ENCODE peak calls at places on chromosome 18, in eight cellular contexts. One of them, this sample, is unnamed.

GRCh38 chr18:45255142-45255890 is 360.0 kb upstream of the SLC14A2 start:
- DNase-seq in endodermal cell: no peak
- DNase-seq in activated T-helper 1 cell treated with Interleukin-2 at 50 U/mL for 16 hours: no peak
- DNase-seq in right lobe of liver: no peak
- DNase-seq in RPMI8226: no peak
- DNase-seq in NCI-H1417: no peak
- DNase-seq in stimulated activated CD4-positive, alpha-beta T cell treated with anti-CD3 and anti-CD28 coated beads, Interleukin-12 subunit alpha, Interleukin-12 subunit beta, amount 100 ng/mL, for 24 hours: no peak
- DNase-seq in astrocyte: peak
- DNase-seq in this sample: peak

GRCh38 chr18:53935803-53936202 is 288.7 kb downstream of the MBD2 start:
- DNase-seq in endodermal cell: no peak
- DNase-seq in activated T-helper 1 cell treated with Interleukin-2 at 50 U/mL for 16 hours: no peak
- DNase-seq in right lobe of liver: no peak
- DNase-seq in RPMI8226: no peak
- DNase-seq in NCI-H1417: no peak
- DNase-seq in stimulated activated CD4-positive, alpha-beta T cell treated with anti-CD3 and anti-CD28 coated beads, Interleukin-12 subunit alpha, Interleukin-12 subunit beta, amount 100 ng/mL, for 24 hours: no peak
- DNase-seq in astrocyte: no peak
- DNase-seq in this sample: no peak

GRCh38 chr18:49899647-49900330 is 86.5 kb upstream of the ACAA2 start:
- DNase-seq in endodermal cell: no peak
- DNase-seq in activated T-helper 1 cell treated with Interleukin-2 at 50 U/mL for 16 hours: no peak
- DNase-seq in right lobe of liver: no peak
- DNase-seq in RPMI8226: no peak
- DNase-seq in NCI-H1417: peak
- DNase-seq in stimulated activated CD4-positive, alpha-beta T cell treated with anti-CD3 and anti-CD28 coated beads, Interleukin-12 subunit alpha, Interleukin-12 subunit beta, amount 100 ng/mL, for 24 hours: no peak
- DNase-seq in astrocyte: no peak
- DNase-seq in this sample: peak

GRCh38 chr18:48106976-48107781 is 176.7 kb upstream of the SMAD2 start:
- DNase-seq in endodermal cell: peak
- DNase-seq in activated T-helper 1 cell treated with Interleukin-2 at 50 U/mL for 16 hours: no peak
- DNase-seq in right lobe of liver: no peak
- DNase-seq in RPMI8226: no peak
- DNase-seq in NCI-H1417: peak
- DNase-seq in stimulated activated CD4-positive, alpha-beta T cell treated with anti-CD3 and anti-CD28 coated beads, Interleukin-12 subunit alpha, Interleukin-12 subunit beta, amount 100 ng/mL, for 24 hours: no peak
- DNase-seq in astrocyte: no peak
- DNase-seq in this sample: peak

GRCh38 chr18:29378739-29379138 is 1201.8 kb upstream of the CDH2 start:
- DNase-seq in endodermal cell: no peak
- DNase-seq in activated T-helper 1 cell treated with Interleukin-2 at 50 U/mL for 16 hours: no peak
- DNase-seq in right lobe of liver: no peak
- DNase-seq in RPMI8226: no peak
- DNase-seq in NCI-H1417: no peak
- DNase-seq in stimulated activated CD4-positive, alpha-beta T cell treated with anti-CD3 and anti-CD28 coated beads, Interleukin-12 subunit alpha, Interleukin-12 subunit beta, amount 100 ng/mL, for 24 hours: no peak
- DNase-seq in astrocyte: peak
- DNase-seq in this sample: no peak

GRCh38 chr18:79698668-79699335 is 19.2 kb downstream of the CTDP1 start:
- DNase-seq in endodermal cell: no peak
- DNase-seq in activated T-helper 1 cell treated with Interleukin-2 at 50 U/mL for 16 hours: no peak
- DNase-seq in right lobe of liver: no peak
- DNase-seq in RPMI8226: no peak
- DNase-seq in NCI-H1417: no peak
- DNase-seq in stimulated activated CD4-positive, alpha-beta T cell treated with anti-CD3 and anti-CD28 coated beads, Interleukin-12 subunit alpha, Interleukin-12 subunit beta, amount 100 ng/mL, for 24 hours: no peak
- DNase-seq in astrocyte: peak
- DNase-seq in this sample: no peak

GRCh38 chr18:10562773-10563160 is 36.9 kb downstream of the NAPG start:
- DNase-seq in endodermal cell: no peak
- DNase-seq in activated T-helper 1 cell treated with Interleukin-2 at 50 U/mL for 16 hours: no peak
- DNase-seq in right lobe of liver: no peak
- DNase-seq in RPMI8226: no peak
- DNase-seq in NCI-H1417: no peak
- DNase-seq in stimulated activated CD4-positive, alpha-beta T cell treated with anti-CD3 and anti-CD28 coated beads, Interleukin-12 subunit alpha, Interleukin-12 subunit beta, amount 100 ng/mL, for 24 hours: no peak
- DNase-seq in astrocyte: no peak
- DNase-seq in this sample: no peak

GRCh38 chr18:57243624-57244179 is 96.8 kb downstream of the BOD1L2 start:
- DNase-seq in endodermal cell: no peak
- DNase-seq in activated T-helper 1 cell treated with Interleukin-2 at 50 U/mL for 16 hours: no peak
- DNase-seq in right lobe of liver: no peak
- DNase-seq in RPMI8226: no peak
- DNase-seq in NCI-H1417: no peak
- DNase-seq in stimulated activated CD4-positive, alpha-beta T cell treated with anti-CD3 and anti-CD28 coated beads, Interleukin-12 subunit alpha, Interleukin-12 subunit beta, amount 100 ng/mL, for 24 hours: no peak
- DNase-seq in astrocyte: no peak
- DNase-seq in this sample: no peak

GRCh38 chr18:59851784-59852399 is 47.9 kb upstream of the PMAIP1 start:
- DNase-seq in endodermal cell: no peak
- DNase-seq in activated T-helper 1 cell treated with Interleukin-2 at 50 U/mL for 16 hours: no peak
- DNase-seq in right lobe of liver: no peak
- DNase-seq in RPMI8226: no peak
- DNase-seq in NCI-H1417: no peak
- DNase-seq in stimulated activated CD4-positive, alpha-beta T cell treated with anti-CD3 and anti-CD28 coated beads, Interleukin-12 subunit alpha, Interleukin-12 subunit beta, amount 100 ng/mL, for 24 hours: no peak
- DNase-seq in astrocyte: no peak
- DNase-seq in this sample: no peak

GRCh38 chr18:79405781-79406575 is 10.2 kb downstream of the NFATC1 start:
- DNase-seq in endodermal cell: no peak
- DNase-seq in activated T-helper 1 cell treated with Interleukin-2 at 50 U/mL for 16 hours: peak
- DNase-seq in right lobe of liver: no peak
- DNase-seq in RPMI8226: no peak
- DNase-seq in NCI-H1417: no peak
- DNase-seq in stimulated activated CD4-positive, alpha-beta T cell treated with anti-CD3 and anti-CD28 coated beads, Interleukin-12 subunit alpha, Interleukin-12 subunit beta, amount 100 ng/mL, for 24 hours: peak
- DNase-seq in astrocyte: no peak
- DNase-seq in this sample: no peak

GRCh38 chr18:49076767-49077166 is 126.0 kb upstream of the SMAD7 start:
- DNase-seq in endodermal cell: no peak
- DNase-seq in activated T-helper 1 cell treated with Interleukin-2 at 50 U/mL for 16 hours: no peak
- DNase-seq in right lobe of liver: no peak
- DNase-seq in RPMI8226: no peak
- DNase-seq in NCI-H1417: no peak
- DNase-seq in stimulated activated CD4-positive, alpha-beta T cell treated with anti-CD3 and anti-CD28 coated beads, Interleukin-12 subunit alpha, Interleukin-12 subunit beta, amount 100 ng/mL, for 24 hours: no peak
- DNase-seq in astrocyte: no peak
- DNase-seq in this sample: no peak

GRCh38 chr18:77067315-77068061 is 65.1 kb downstream of the MBP start:
- DNase-seq in endodermal cell: no peak
- DNase-seq in activated T-helper 1 cell treated with Interleukin-2 at 50 U/mL for 16 hours: peak
- DNase-seq in right lobe of liver: no peak
- DNase-seq in RPMI8226: no peak
- DNase-seq in NCI-H1417: no peak
- DNase-seq in stimulated activated CD4-positive, alpha-beta T cell treated with anti-CD3 and anti-CD28 coated beads, Interleukin-12 subunit alpha, Interleukin-12 subunit beta, amount 100 ng/mL, for 24 hours: peak
- DNase-seq in astrocyte: peak
- DNase-seq in this sample: peak

GRCh38 chr18:24492445-24492844 is 32.0 kb downstream of the HRH4 start:
- DNase-seq in endodermal cell: no peak
- DNase-seq in activated T-helper 1 cell treated with Interleukin-2 at 50 U/mL for 16 hours: no peak
- DNase-seq in right lobe of liver: no peak
- DNase-seq in RPMI8226: no peak
- DNase-seq in NCI-H1417: peak
- DNase-seq in stimulated activated CD4-positive, alpha-beta T cell treated with anti-CD3 and anti-CD28 coated beads, Interleukin-12 subunit alpha, Interleukin-12 subunit beta, amount 100 ng/mL, for 24 hours: no peak
- DNase-seq in astrocyte: no peak
- DNase-seq in this sample: no peak

GRCh38 chr18:55275042-55275897 is 312.7 kb downstream of the TCF4 start:
- DNase-seq in endodermal cell: no peak
- DNase-seq in activated T-helper 1 cell treated with Interleukin-2 at 50 U/mL for 16 hours: no peak
- DNase-seq in right lobe of liver: no peak
- DNase-seq in RPMI8226: peak
- DNase-seq in NCI-H1417: no peak
- DNase-seq in stimulated activated CD4-positive, alpha-beta T cell treated with anti-CD3 and anti-CD28 coated beads, Interleukin-12 subunit alpha, Interleukin-12 subunit beta, amount 100 ng/mL, for 24 hours: no peak
- DNase-seq in astrocyte: peak
- DNase-seq in this sample: peak

GRCh38 chr18:25662247-25662646 is 310.3 kb upstream of the ZNF521 start:
- DNase-seq in endodermal cell: no peak
- DNase-seq in activated T-helper 1 cell treated with Interleukin-2 at 50 U/mL for 16 hours: no peak
- DNase-seq in right lobe of liver: no peak
- DNase-seq in RPMI8226: no peak
- DNase-seq in NCI-H1417: no peak
- DNase-seq in stimulated activated CD4-positive, alpha-beta T cell treated with anti-CD3 and anti-CD28 coated beads, Interleukin-12 subunit alpha, Interleukin-12 subunit beta, amount 100 ng/mL, for 24 hours: no peak
- DNase-seq in astrocyte: no peak
- DNase-seq in this sample: no peak

GRCh38 chr18:6465281-6465680 is 50.6 kb upstream of the L3MBTL4 start:
- DNase-seq in endodermal cell: no peak
- DNase-seq in activated T-helper 1 cell treated with Interleukin-2 at 50 U/mL for 16 hours: no peak
- DNase-seq in right lobe of liver: no peak
- DNase-seq in RPMI8226: no peak
- DNase-seq in NCI-H1417: no peak
- DNase-seq in stimulated activated CD4-positive, alpha-beta T cell treated with anti-CD3 and anti-CD28 coated beads, Interleukin-12 subunit alpha, Interleukin-12 subunit beta, amount 100 ng/mL, for 24 hours: no peak
- DNase-seq in astrocyte: no peak
- DNase-seq in this sample: no peak

GRCh38 chr18:49081511-49082146 is 130.9 kb upstream of the SMAD7 start:
- DNase-seq in endodermal cell: no peak
- DNase-seq in activated T-helper 1 cell treated with Interleukin-2 at 50 U/mL for 16 hours: no peak
- DNase-seq in right lobe of liver: no peak
- DNase-seq in RPMI8226: no peak
- DNase-seq in NCI-H1417: no peak
- DNase-seq in stimulated activated CD4-positive, alpha-beta T cell treated with anti-CD3 and anti-CD28 coated beads, Interleukin-12 subunit alpha, Interleukin-12 subunit beta, amount 100 ng/mL, for 24 hours: no peak
- DNase-seq in astrocyte: no peak
- DNase-seq in this sample: no peak

GRCh38 chr18:58069104-58069503 is 25.1 kb downstream of the NEDD4L start:
- DNase-seq in endodermal cell: no peak
- DNase-seq in activated T-helper 1 cell treated with Interleukin-2 at 50 U/mL for 16 hours: no peak
- DNase-seq in right lobe of liver: no peak
- DNase-seq in RPMI8226: no peak
- DNase-seq in NCI-H1417: no peak
- DNase-seq in stimulated activated CD4-positive, alpha-beta T cell treated with anti-CD3 and anti-CD28 coated beads, Interleukin-12 subunit alpha, Interleukin-12 subunit beta, amount 100 ng/mL, for 24 hours: no peak
- DNase-seq in astrocyte: no peak
- DNase-seq in this sample: no peak

GRCh38 chr18:63562284-63562683 is 20.1 kb downstream of the SERPINB12 start:
- DNase-seq in endodermal cell: no peak
- DNase-seq in activated T-helper 1 cell treated with Interleukin-2 at 50 U/mL for 16 hours: no peak
- DNase-seq in right lobe of liver: no peak
- DNase-seq in RPMI8226: peak
- DNase-seq in NCI-H1417: no peak
- DNase-seq in stimulated activated CD4-positive, alpha-beta T cell treated with anti-CD3 and anti-CD28 coated beads, Interleukin-12 subunit alpha, Interleukin-12 subunit beta, amount 100 ng/mL, for 24 hours: no peak
- DNase-seq in astrocyte: no peak
- DNase-seq in this sample: no peak

GRCh38 chr18:3782901-3783300 is 332.9 kb downstream of the TGIF1 start:
- DNase-seq in endodermal cell: no peak
- DNase-seq in activated T-helper 1 cell treated with Interleukin-2 at 50 U/mL for 16 hours: no peak
- DNase-seq in right lobe of liver: no peak
- DNase-seq in RPMI8226: no peak
- DNase-seq in NCI-H1417: no peak
- DNase-seq in stimulated activated CD4-positive, alpha-beta T cell treated with anti-CD3 and anti-CD28 coated beads, Interleukin-12 subunit alpha, Interleukin-12 subunit beta, amount 100 ng/mL, for 24 hours: no peak
- DNase-seq in astrocyte: peak
- DNase-seq in this sample: no peak

GRCh38 chr18:40832362-40832761 is 1122.7 kb upstream of the PIK3C3 start:
- DNase-seq in endodermal cell: no peak
- DNase-seq in activated T-helper 1 cell treated with Interleukin-2 at 50 U/mL for 16 hours: no peak
- DNase-seq in right lobe of liver: no peak
- DNase-seq in RPMI8226: no peak
- DNase-seq in NCI-H1417: no peak
- DNase-seq in stimulated activated CD4-positive, alpha-beta T cell treated with anti-CD3 and anti-CD28 coated beads, Interleukin-12 subunit alpha, Interleukin-12 subunit beta, amount 100 ng/mL, for 24 hours: no peak
- DNase-seq in astrocyte: peak
- DNase-seq in this sample: no peak

GRCh38 chr18:3468066-3468705 is 18.2 kb downstream of the TGIF1 start:
- DNase-seq in endodermal cell: no peak
- DNase-seq in activated T-helper 1 cell treated with Interleukin-2 at 50 U/mL for 16 hours: no peak
- DNase-seq in right lobe of liver: no peak
- DNase-seq in RPMI8226: no peak
- DNase-seq in NCI-H1417: no peak
- DNase-seq in stimulated activated CD4-positive, alpha-beta T cell treated with anti-CD3 and anti-CD28 coated beads, Interleukin-12 subunit alpha, Interleukin-12 subunit beta, amount 100 ng/mL, for 24 hours: no peak
- DNase-seq in astrocyte: no peak
- DNase-seq in this sample: peak

GRCh38 chr18:43034683-43035500 is 80.6 kb downstream of the RIT2 start:
- DNase-seq in endodermal cell: peak
- DNase-seq in activated T-helper 1 cell treated with Interleukin-2 at 50 U/mL for 16 hours: no peak
- DNase-seq in right lobe of liver: no peak
- DNase-seq in RPMI8226: no peak
- DNase-seq in NCI-H1417: no peak
- DNase-seq in stimulated activated CD4-positive, alpha-beta T cell treated with anti-CD3 and anti-CD28 coated beads, Interleukin-12 subunit alpha, Interleukin-12 subunit beta, amount 100 ng/mL, for 24 hours: no peak
- DNase-seq in astrocyte: no peak
- DNase-seq in this sample: peak

GRCh38 chr18:35703043-35703688 is 121.6 kb downstream of the GALNT1 start:
- DNase-seq in endodermal cell: no peak
- DNase-seq in activated T-helper 1 cell treated with Interleukin-2 at 50 U/mL for 16 hours: no peak
- DNase-seq in right lobe of liver: no peak
- DNase-seq in RPMI8226: no peak
- DNase-seq in NCI-H1417: no peak
- DNase-seq in stimulated activated CD4-positive, alpha-beta T cell treated with anti-CD3 and anti-CD28 coated beads, Interleukin-12 subunit alpha, Interleukin-12 subunit beta, amount 100 ng/mL, for 24 hours: no peak
- DNase-seq in astrocyte: peak
- DNase-seq in this sample: no peak

GRCh38 chr18:14945984-14946383 is 198.0 kb downstream of the ANKRD30B start:
- DNase-seq in endodermal cell: no peak
- DNase-seq in activated T-helper 1 cell treated with Interleukin-2 at 50 U/mL for 16 hours: no peak
- DNase-seq in right lobe of liver: no peak
- DNase-seq in RPMI8226: no peak
- DNase-seq in NCI-H1417: no peak
- DNase-seq in stimulated activated CD4-positive, alpha-beta T cell treated with anti-CD3 and anti-CD28 coated beads, Interleukin-12 subunit alpha, Interleukin-12 subunit beta, amount 100 ng/mL, for 24 hours: no peak
- DNase-seq in astrocyte: no peak
- DNase-seq in this sample: no peak

GRCh38 chr18:63297678-63298392 is 21.7 kb downstream of the BCL2 start:
- DNase-seq in endodermal cell: no peak
- DNase-seq in activated T-helper 1 cell treated with Interleukin-2 at 50 U/mL for 16 hours: no peak
- DNase-seq in right lobe of liver: no peak
- DNase-seq in RPMI8226: no peak
- DNase-seq in NCI-H1417: no peak
- DNase-seq in stimulated activated CD4-positive, alpha-beta T cell treated with anti-CD3 and anti-CD28 coated beads, Interleukin-12 subunit alpha, Interleukin-12 subunit beta, amount 100 ng/mL, for 24 hours: no peak
- DNase-seq in astrocyte: peak
- DNase-seq in this sample: peak

GRCh38 chr18:79379251-79379905 is 16.4 kb upstream of the NFATC1 start:
- DNase-seq in endodermal cell: peak
- DNase-seq in activated T-helper 1 cell treated with Interleukin-2 at 50 U/mL for 16 hours: no peak
- DNase-seq in right lobe of liver: no peak
- DNase-seq in RPMI8226: no peak
- DNase-seq in NCI-H1417: no peak
- DNase-seq in stimulated activated CD4-positive, alpha-beta T cell treated with anti-CD3 and anti-CD28 coated beads, Interleukin-12 subunit alpha, Interleukin-12 subunit beta, amount 100 ng/mL, for 24 hours: no peak
- DNase-seq in astrocyte: no peak
- DNase-seq in this sample: no peak

GRCh38 chr18:24426398-24427294 is at the start of gene IMPACT:
- DNase-seq in endodermal cell: peak
- DNase-seq in activated T-helper 1 cell treated with Interleukin-2 at 50 U/mL for 16 hours: peak
- DNase-seq in right lobe of liver: peak
- DNase-seq in RPMI8226: peak
- DNase-seq in NCI-H1417: peak
- DNase-seq in stimulated activated CD4-positive, alpha-beta T cell treated with anti-CD3 and anti-CD28 coated beads, Interleukin-12 subunit alpha, Interleukin-12 subunit beta, amount 100 ng/mL, for 24 hours: peak
- DNase-seq in astrocyte: peak
- DNase-seq in this sample: peak

GRCh38 chr18:48900469-48900868 is 50.3 kb downstream of the SMAD7 start:
- DNase-seq in endodermal cell: no peak
- DNase-seq in activated T-helper 1 cell treated with Interleukin-2 at 50 U/mL for 16 hours: no peak
- DNase-seq in right lobe of liver: no peak
- DNase-seq in RPMI8226: no peak
- DNase-seq in NCI-H1417: no peak
- DNase-seq in stimulated activated CD4-positive, alpha-beta T cell treated with anti-CD3 and anti-CD28 coated beads, Interleukin-12 subunit alpha, Interleukin-12 subunit beta, amount 100 ng/mL, for 24 hours: no peak
- DNase-seq in astrocyte: no peak
- DNase-seq in this sample: no peak

GRCh38 chr18:33578371-33579146 is 540 bp downstream of the ASXL3 start:
- DNase-seq in endodermal cell: peak
- DNase-seq in activated T-helper 1 cell treated with Interleukin-2 at 50 U/mL for 16 hours: no peak
- DNase-seq in right lobe of liver: peak
- DNase-seq in RPMI8226: peak
- DNase-seq in NCI-H1417: no peak
- DNase-seq in stimulated activated CD4-positive, alpha-beta T cell treated with anti-CD3 and anti-CD28 coated beads, Interleukin-12 subunit alpha, Interleukin-12 subunit beta, amount 100 ng/mL, for 24 hours: no peak
- DNase-seq in astrocyte: peak
- DNase-seq in this sample: peak

GRCh38 chr18:78242307-78242643 is 737.3 kb upstream of the SALL3 start:
- DNase-seq in endodermal cell: no peak
- DNase-seq in activated T-helper 1 cell treated with Interleukin-2 at 50 U/mL for 16 hours: no peak
- DNase-seq in right lobe of liver: no peak
- DNase-seq in RPMI8226: no peak
- DNase-seq in NCI-H1417: no peak
- DNase-seq in stimulated activated CD4-positive, alpha-beta T cell treated with anti-CD3 and anti-CD28 coated beads, Interleukin-12 subunit alpha, Interleukin-12 subunit beta, amount 100 ng/mL, for 24 hours: no peak
- DNase-seq in astrocyte: no peak
- DNase-seq in this sample: no peak

GRCh38 chr18:31983020-31983419 is 35.6 kb upstream of the RNF125 start:
- DNase-seq in endodermal cell: no peak
- DNase-seq in activated T-helper 1 cell treated with Interleukin-2 at 50 U/mL for 16 hours: no peak
- DNase-seq in right lobe of liver: peak
- DNase-seq in RPMI8226: no peak
- DNase-seq in NCI-H1417: no peak
- DNase-seq in stimulated activated CD4-positive, alpha-beta T cell treated with anti-CD3 and anti-CD28 coated beads, Interleukin-12 subunit alpha, Interleukin-12 subunit beta, amount 100 ng/mL, for 24 hours: no peak
- DNase-seq in astrocyte: no peak
- DNase-seq in this sample: no peak

GRCh38 chr18:11322006-11322405 is 172.6 kb upstream of the PIEZO2 start:
- DNase-seq in endodermal cell: no peak
- DNase-seq in activated T-helper 1 cell treated with Interleukin-2 at 50 U/mL for 16 hours: no peak
- DNase-seq in right lobe of liver: no peak
- DNase-seq in RPMI8226: no peak
- DNase-seq in NCI-H1417: no peak
- DNase-seq in stimulated activated CD4-positive, alpha-beta T cell treated with anti-CD3 and anti-CD28 coated beads, Interleukin-12 subunit alpha, Interleukin-12 subunit beta, amount 100 ng/mL, for 24 hours: no peak
- DNase-seq in astrocyte: no peak
- DNase-seq in this sample: no peak

GRCh38 chr18:36530676-36531405 is 233.3 kb downstream of the FHOD3 start:
- DNase-seq in endodermal cell: no peak
- DNase-seq in activated T-helper 1 cell treated with Interleukin-2 at 50 U/mL for 16 hours: no peak
- DNase-seq in right lobe of liver: no peak
- DNase-seq in RPMI8226: no peak
- DNase-seq in NCI-H1417: no peak
- DNase-seq in stimulated activated CD4-positive, alpha-beta T cell treated with anti-CD3 and anti-CD28 coated beads, Interleukin-12 subunit alpha, Interleukin-12 subunit beta, amount 100 ng/mL, for 24 hours: no peak
- DNase-seq in astrocyte: no peak
- DNase-seq in this sample: no peak

This sample was measured in mesendoderm.